ENCODE peak calls at places on chromosome 6, in four cellular contexts. U is fibroblast of mammary gland, D is KBM-7, O is NCI-H1092. F is an unnamed sample.

GRCh38 chr6:106444777-106445507 is 84.4 kb downstream of the CRYBG1 start:
- DNase-seq in D (peak; percentile 69), U (peak; percentile 72), O (no peak), F (peak; percentile 89)

GRCh38 chr6:21804941-21805610 is 211.5 kb downstream of the SOX4 start:
- DNase-seq in D (no peak), U (peak; percentile 60), O (no peak), F (no peak)

GRCh38 chr6:52522655-52523054 is 54.2 kb downstream of the TRAM2 start:
- DNase-seq in U (peak; percentile 72), D (no peak), O (no peak), F (no peak)

GRCh38 chr6:166664135-166664534 is 37.1 kb upstream of the RPS6KA2 start:
- DNase-seq in O (no peak), U (no peak), D (no peak), F (no peak)

GRCh38 chr6:166341915-166342292 is 441 bp downstream of the SFT2D1 start:
- DNase-seq in D (no peak), O (no peak), U (peak; percentile 24), F (peak; percentile 59)

GRCh38 chr6:35088281-35089215 is 52.6 kb downstream of the TCP11 start:
- DNase-seq in O (no peak), D (no peak), U (no peak), F (no peak)

GRCh38 chr6:148972481-148972880 is 225.7 kb downstream of the UST start:
- DNase-seq in D (no peak), U (peak; percentile 11), O (peak; percentile 79), F (no peak)

GRCh38 chr6:127352519-127352918 is 9.1 kb upstream of the ECHDC1 start:
- DNase-seq in D (peak; percentile 70), O (no peak), U (no peak), F (peak; percentile 58)

GRCh38 chr6:24257282-24257681 is 100.6 kb downstream of the DCDC2 start:
- DNase-seq in O (no peak), U (no peak), D (no peak), F (no peak)

GRCh38 chr6:87909849-87910248 is 137.8 kb upstream of the SPACA1 start:
- DNase-seq in D (no peak), U (peak; percentile 89), O (no peak), F (no peak)

GRCh38 chr6:9186148-9186547 is 750.8 kb upstream of the SLC35B3 start:
- DNase-seq in U (no peak), D (no peak), O (no peak), F (no peak)

GRCh38 chr6:49052901-49053300 is 410.2 kb downstream of the MMUT start:
- DNase-seq in D (no peak), U (peak; percentile 4), O (no peak), F (no peak)

GRCh38 chr6:14995966-14996602 is 249.8 kb upstream of the JARID2 start:
- DNase-seq in O (no peak), D (no peak), U (no peak), F (no peak)

GRCh38 chr6:138206862-138207261 is 11.4 kb downstream of the PBOV1 start:
- DNase-seq in D (no peak), O (no peak), U (no peak), F (no peak)